ENCODE peak calls at places on chromosomes 6 and 20, in nine cellular contexts. Y is DMS79 treated with DMSO at 0.1 percent for 48 hours, L is hypothalamus, O is heart left ventricle, N is ovary, T is HFF-Myc, B is hippocampal formation, X is DMS 273 treated with DMSO at 0.1 percent for 48 hours, E is lung microvascular endothelial cell. S is an unnamed sample.

GRCh38 chr20:19886666-19887288 is 128.7 kb downstream of the RIN2 start:
- DNase-seq in Y (no peak), L (no peak), O (no peak), N (no peak), T (no peak), B (peak), X (no peak), E (peak), S (peak)

GRCh38 chr6:103769431-103769830 is 1090.3 kb downstream of the HACE1 start:
- DNase-seq in Y (no peak), L (no peak), O (no peak), N (no peak), T (no peak), B (no peak), X (no peak), E (peak), S (no peak)

GRCh38 chr6:113854531-113855499 is 2.3 kb upstream of the MARCKS start:
- DNase-seq in Y (peak), L (peak), O (peak), N (peak), T (no peak), B (peak), X (peak), E (peak), S (peak)

GRCh38 chr20:50034567-50035170 is 51.9 kb downstream of the SNAI1 start:
- DNase-seq in Y (no peak), L (no peak), O (no peak), N (no peak), T (no peak), B (no peak), X (no peak), E (peak), S (no peak)

GRCh38 chr20:59205044-59205443 is 41.4 kb downstream of the ZNF831 start:
- DNase-seq in Y (no peak), L (no peak), O (no peak), N (no peak), T (no peak), B (no peak), X (no peak), E (no peak), S (no peak)

GRCh38 chr20:23205221-23205620 is 119.1 kb upstream of the CD93 start:
- DNase-seq in Y (no peak), L (no peak), O (no peak), N (no peak), T (no peak), B (no peak), X (no peak), E (no peak), S (no peak)

GRCh38 chr6:20630617-20631448 is 96.6 kb downstream of the CDKAL1 start:
- DNase-seq in Y (peak), L (no peak), O (no peak), N (no peak), T (no peak), B (no peak), X (no peak), E (no peak), S (peak)

GRCh38 chr6:169663468-169663867 is 38.4 kb downstream of the WDR27 start:
- DNase-seq in Y (no peak), L (no peak), O (no peak), N (no peak), T (no peak), B (no peak), X (no peak), E (no peak), S (no peak)

GRCh38 chr20:33359399-33360261 is 41.7 kb downstream of the CDK5RAP1 start:
- DNase-seq in Y (no peak), L (no peak), O (no peak), N (no peak), T (no peak), B (no peak), X (no peak), E (no peak), S (no peak)

GRCh38 chr6:25883536-25883935 is 9.5 kb upstream of the SLC17A3 start:
- DNase-seq in Y (no peak), L (no peak), O (no peak), N (no peak), T (no peak), B (no peak), X (no peak), E (no peak), S (no peak)

GRCh38 chr6:28771401-28772267 is 152.2 kb downstream of the TRIM27 start:
- DNase-seq in Y (no peak), L (no peak), O (no peak), N (no peak), T (no peak), B (no peak), X (no peak), E (no peak), S (no peak)

GRCh38 chr20:17681741-17682102 is 320 bp downstream of the RRBP1 start:
- DNase-seq in Y (no peak), L (no peak), O (no peak), N (no peak), T (no peak), B (no peak), X (no peak), E (no peak), S (no peak)

GRCh38 chr6:138971601-138972000 is 16.5 kb downstream of the REPS1 start:
- DNase-seq in Y (no peak), L (no peak), O (no peak), N (no peak), T (no peak), B (peak), X (no peak), E (no peak), S (no peak)

GRCh38 chr6:30895343-30895742 is 11.0 kb downstream of the DDR1 start:
- DNase-seq in Y (no peak), L (no peak), O (no peak), N (no peak), T (no peak), B (no peak), X (no peak), E (no peak), S (no peak)

GRCh38 chr6:5671162-5671561 is 335.6 kb downstream of the NRN1 start:
- DNase-seq in Y (no peak), L (no peak), O (no peak), N (no peak), T (no peak), B (peak), X (no peak), E (no peak), S (peak)

GRCh38 chr6:162962093-162962492 is 234.3 kb downstream of the PACRG start:
- DNase-seq in Y (no peak), L (no peak), O (no peak), N (no peak), T (no peak), B (no peak), X (no peak), E (no peak), S (no peak)

GRCh38 chr6:151209071-151209831 is 30.5 kb upstream of the AKAP12 start:
- DNase-seq in Y (peak), L (no peak), O (no peak), N (no peak), T (no peak), B (no peak), X (no peak), E (peak), S (peak)

GRCh38 chr20:15849131-15849685 is 724.0 kb downstream of the KIF16B start:
- DNase-seq in Y (no peak), L (no peak), O (no peak), N (no peak), T (no peak), B (no peak), X (no peak), E (no peak), S (no peak)

GRCh38 chr6:142737368-142738060 is 207.5 kb downstream of the HIVEP2 start:
- DNase-seq in Y (no peak), L (no peak), O (no peak), N (no peak), T (no peak), B (no peak), X (peak), E (no peak), S (no peak)

GRCh38 chr20:3652646-3653596 is 10.3 kb downstream of the GFRA4 start:
- DNase-seq in Y (peak), L (no peak), O (no peak), N (no peak), T (no peak), B (no peak), X (no peak), E (no peak), S (no peak)

GRCh38 chr6:54722328-54722727 is 124.2 kb upstream of the FAM83B start:
- DNase-seq in Y (no peak), L (no peak), O (no peak), N (no peak), T (no peak), B (no peak), X (no peak), E (no peak), S (no peak)

GRCh38 chr6:113980937-113981554 is 10.1 kb upstream of the HDAC2 start:
- DNase-seq in Y (peak), L (no peak), O (no peak), N (no peak), T (no peak), B (no peak), X (peak), E (peak), S (peak)

GRCh38 chr6:53547166-53547814 is 2.4 kb upstream of the GCLC start:
- DNase-seq in Y (peak), L (no peak), O (no peak), N (no peak), T (no peak), B (no peak), X (peak), E (no peak), S (no peak)

GRCh38 chr6:36109092-36109491 is 21.2 kb upstream of the MAPK13 start:
- DNase-seq in Y (no peak), L (no peak), O (no peak), N (no peak), T (no peak), B (no peak), X (no peak), E (no peak), S (no peak)

GRCh38 chr20:3364323-3365013 is 43.0 kb downstream of the DNAAF9 start:
- DNase-seq in Y (no peak), L (no peak), O (no peak), N (no peak), T (no peak), B (no peak), X (no peak), E (no peak), S (no peak)

GRCh38 chr20:2133318-2134183 is 31.9 kb downstream of the STK35 start:
- DNase-seq in Y (no peak), L (no peak), O (no peak), N (no peak), T (no peak), B (no peak), X (no peak), E (no peak), S (no peak)

GRCh38 chr6:35733633-35734032 is 3.2 kb upstream of the ARMC12 start:
- DNase-seq in Y (no peak), L (no peak), O (no peak), N (no peak), T (no peak), B (no peak), X (no peak), E (no peak), S (peak)

GRCh38 chr6:36949636-36950035 is 4.9 kb upstream of the PI16 start:
- DNase-seq in Y (no peak), L (no peak), O (no peak), N (no peak), T (no peak), B (no peak), X (no peak), E (peak), S (no peak)

GRCh38 chr6:45661667-45662066 is 283.9 kb upstream of the SUPT3H start:
- DNase-seq in Y (no peak), L (no peak), O (no peak), N (no peak), T (peak), B (no peak), X (no peak), E (no peak), S (no peak)

GRCh38 chr6:138307816-138308727 is 69.6 kb upstream of the SMIM28 start:
- DNase-seq in Y (peak), L (no peak), O (peak), N (no peak), T (no peak), B (peak), X (peak), E (no peak), S (peak)

GRCh38 chr6:40390144-40390800 is 196.9 kb downstream of the LRFN2 start:
- DNase-seq in Y (no peak), L (no peak), O (no peak), N (no peak), T (no peak), B (no peak), X (no peak), E (no peak), S (no peak)

GRCh38 chr20:19978511-19979210 is 38.5 kb upstream of the NAA20 start:
- DNase-seq in Y (no peak), L (no peak), O (peak), N (no peak), T (no peak), B (peak), X (no peak), E (no peak), S (no peak)

S was measured in small intestine.